ENCODE peak calls at places on chromosomes 4 and X, in four cellular contexts. B, E, L and J are unnamed samples.

GRCh38 chrX:23857935-23858334 is 49.8 kb downstream of the APOO start:
- DNase-seq in E (no peak), L (no peak), B (no peak), J (no peak)

GRCh38 chr4:76526585-76526990 is 91.6 kb downstream of the SHROOM3 start:
- DNase-seq in B (no peak), E (peak), L (no peak), J (no peak)

GRCh38 chr4:184848510-184848909 is 22.7 kb upstream of the ACSL1 start:
- DNase-seq in B (no peak), E (no peak), L (no peak), J (no peak)

GRCh38 chr4:22850055-22850454 is 157.3 kb downstream of the GBA3 start:
- DNase-seq in L (no peak), E (no peak), B (no peak), J (no peak)

GRCh38 chr4:127631420-127631819 is 1.3 kb upstream of the INTU start:
- DNase-seq in B (no peak), L (no peak), E (no peak), J (no peak)

GRCh38 chrX:276588-277171 is 4.5 kb upstream of the PLCXD1 start:
- DNase-seq in E (peak), L (peak), B (no peak), J (no peak)

GRCh38 chr4:79273918-79274317 is 51.9 kb downstream of the NAA11 start:
- DNase-seq in E (no peak), L (no peak), B (no peak), J (no peak)

GRCh38 chrX:9873952-9874351 is 87.7 kb downstream of the SHROOM2 start:
- DNase-seq in B (peak), L (no peak), E (peak), J (no peak)

GRCh38 chrX:136156560-136157117 is 9.3 kb downstream of the FHL1 start:
- DNase-seq in B (no peak), E (no peak), L (no peak), J (no peak)

GRCh38 chrX:9851890-9852289 is 65.7 kb downstream of the SHROOM2 start:
- DNase-seq in B (no peak), E (no peak), L (no peak), J (no peak)

GRCh38 chr4:3520796-3521600 is 11.2 kb downstream of the LRPAP1 start:
- DNase-seq in B (no peak), L (peak), E (no peak), J (no peak)

GRCh38 chr4:124685851-124686250 is 26.7 kb downstream of the ANKRD50 start:
- DNase-seq in L (no peak), B (no peak), E (no peak), J (no peak)

GRCh38 chr4:60682901-60683300 is 517.2 kb upstream of the ADGRL3 start:
- DNase-seq in L (no peak), B (no peak), E (no peak), J (no peak)

GRCh38 chrX:50700921-50701320 is 113.1 kb downstream of the SHROOM4 start:
- DNase-seq in E (no peak), L (no peak), B (no peak), J (no peak)

GRCh38 chr4:103994059-103994458 is 274.3 kb upstream of the TACR3 start:
- DNase-seq in E (no peak), B (no peak), L (no peak), J (no peak)

GRCh38 chr4:141391771-141392170 is 171.1 kb downstream of the ZNF330 start:
- DNase-seq in E (no peak), B (no peak), L (no peak), J (no peak)

GRCh38 chrX:154748712-154749339 is 2.1 kb downstream of the GAB3 start:
- DNase-seq in E (peak), L (no peak), B (no peak), J (no peak)

GRCh38 chr4:41146716-41147506 is 67.4 kb downstream of the APBB2 start:
- DNase-seq in E (no peak), B (no peak), L (no peak), J (no peak)

GRCh38 chr4:20253272-20253798 is 1.6 kb downstream of the SLIT2 start:
- DNase-seq in B (no peak), L (no peak), E (no peak), J (no peak)

GRCh38 chr4:183360161-183360919 is 38.1 kb upstream of the CLDN24 start:
- DNase-seq in B (no peak), E (no peak), L (no peak), J (no peak)

GRCh38 chrX:151726751-151727150 is 7.8 kb upstream of the CNGA2 start:
- DNase-seq in L (peak), E (no peak), B (no peak), J (no peak)

GRCh38 chr4:65007841-65008439 is 598.7 kb upstream of the TECRL start:
- DNase-seq in B (no peak), E (peak), L (no peak), J (no peak)

GRCh38 chr4:40909363-40909876 is 159.7 kb downstream of the NSUN7 start:
- DNase-seq in L (no peak), E (no peak), B (peak), J (no peak)

GRCh38 chrX:38561951-38562719 is 793 bp downstream of the TSPAN7 start:
- DNase-seq in E (peak), B (no peak), L (peak), J (peak)

GRCh38 chrX:112759512-112759911 is 79.8 kb upstream of the LHFPL1 start:
- DNase-seq in E (no peak), B (no peak), L (no peak), J (no peak)

GRCh38 chr4:48025005-48025404 is 8.4 kb downstream of the NIPAL1 start:
- DNase-seq in L (no peak), B (no peak), E (no peak), J (no peak)

GRCh38 chrX:118614150-118614549 is 113.3 kb upstream of the IL13RA1 start:
- DNase-seq in B (no peak), E (no peak), L (no peak), J (no peak)

GRCh38 chr4:113024373-113024772 is 25.1 kb upstream of the ANK2 start:
- DNase-seq in E (no peak), B (no peak), L (no peak), J (no peak)

GRCh38 chr4:129344058-129344457 is 248.1 kb downstream of the C4orf33 start:
- DNase-seq in B (peak), L (no peak), E (peak), J (no peak)

GRCh38 chr4:184612089-184612488 is 37.2 kb downstream of the CASP3 start:
- DNase-seq in E (no peak), L (no peak), B (no peak), J (no peak)

GRCh38 chrX:119758682-119759332 is 419 bp downstream of the SOWAHD start:
- DNase-seq in E (peak), B (no peak), L (peak), J (peak)

GRCh38 chrX:109826954-109827708 is 94.1 kb upstream of the ACSL4 start:
- DNase-seq in E (no peak), B (no peak), L (no peak), J (no peak)
- TF ChIP-seq CTCF in E (no peak), B (no peak), L (no peak), J (no peak)

GRCh38 chr4:151530783-151531182 is 121.8 kb downstream of the FHIP1A start:
- DNase-seq in B (no peak), L (no peak), E (no peak), J (no peak)
- TF ChIP-seq CTCF in B (no peak), L (no peak), E (no peak), J (no peak)

DNA sequence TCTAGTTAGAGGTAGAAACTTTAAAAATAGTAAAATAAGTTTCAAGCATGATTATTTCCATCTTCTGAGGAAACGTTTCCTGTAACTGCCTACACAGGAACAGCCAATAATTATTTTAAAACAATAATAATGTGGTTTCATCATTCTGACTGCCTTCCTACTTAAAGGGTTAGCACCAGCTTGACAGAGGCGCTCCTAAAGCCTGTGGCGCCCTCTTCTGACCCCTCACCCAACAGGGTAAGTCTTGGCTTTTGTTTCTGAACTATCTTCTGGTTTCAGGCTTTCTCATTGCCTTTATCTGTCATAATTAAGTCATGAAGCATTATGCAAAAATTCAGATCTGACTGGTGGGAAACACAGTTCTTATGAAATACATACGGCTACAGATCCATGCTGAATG is 96.7 kb downstream of the ITM2A start:
- DNase-seq in L (no peak), B (peak), E (peak), J (no peak)
- TF ChIP-seq CTCF in L (no peak), B (peak), E (no peak), J (no peak)

GRCh38 chr4:148052448-148052847 is 320.6 kb downstream of the ARHGAP10 start:
- DNase-seq in E (no peak), B (no peak), L (no peak), J (no peak)

GRCh38 chr4:148055844-148056243 is 324.0 kb downstream of the ARHGAP10 start:
- DNase-seq in L (no peak), B (no peak), E (no peak), J (no peak)

GRCh38 chr4:148053298-148054003 is 321.6 kb downstream of the ARHGAP10 start:
- DNase-seq in E (no peak), B (no peak), L (no peak), J (no peak)

GRCh38 chr4:148056879-148057278 is 325.0 kb downstream of the ARHGAP10 start:
- DNase-seq in E (peak), L (no peak), B (peak), J (no peak)

DNA sequence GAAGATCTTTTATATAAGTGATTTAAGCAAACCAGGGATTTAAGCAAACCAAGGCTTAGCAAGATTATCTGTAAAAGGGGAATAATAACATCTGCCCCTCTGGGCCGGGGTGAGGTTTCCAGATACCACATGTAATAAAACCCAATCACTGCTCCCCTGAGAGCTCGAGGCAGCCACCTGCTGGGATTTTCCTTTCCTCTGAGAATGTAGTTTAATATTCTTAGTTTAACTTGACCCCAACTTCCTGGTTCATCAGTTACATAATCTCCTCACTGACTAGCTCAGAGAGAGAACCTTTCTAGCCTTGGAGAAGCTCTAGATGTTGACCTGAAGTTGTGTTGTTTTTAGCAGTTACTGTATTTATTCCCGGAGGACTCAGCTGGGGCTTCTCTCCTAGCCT is 322.4 kb downstream of the ARHGAP10 start:
- DNase-seq in E (no peak), L (no peak), B (no peak), J (no peak)
- TF ChIP-seq CTCF in E (no peak), L (no peak), B (no peak), J (no peak)

GRCh38 chr4:84456157-84456556 is 42.9 kb downstream of the NKX6-1 start:
- DNase-seq in L (no peak), E (no peak), B (no peak), J (no peak)

GRCh38 chr4:84455697-84456096 is 43.4 kb downstream of the NKX6-1 start:
- DNase-seq in B (no peak), L (no peak), E (no peak), J (no peak)

DNA sequence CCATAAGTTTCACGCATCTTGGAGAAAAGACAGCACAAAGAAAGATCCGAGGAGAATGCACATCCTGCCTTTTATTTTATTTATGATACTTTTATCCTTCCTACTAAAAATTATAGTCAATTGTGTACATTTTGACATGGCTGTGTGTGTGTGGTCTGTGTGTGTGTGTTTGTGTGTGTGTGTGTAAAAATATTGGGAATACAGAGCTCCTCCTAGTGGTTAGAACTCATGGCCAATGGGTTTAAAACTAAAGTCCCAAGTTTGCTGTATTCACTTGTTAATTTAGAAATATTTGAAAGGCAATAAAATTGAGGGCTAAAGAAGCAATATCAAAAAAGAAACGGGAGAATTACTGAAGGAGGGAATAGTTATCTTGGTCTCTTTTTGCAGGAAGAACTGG is 47.5 kb downstream of the NKX6-1 start:
- DNase-seq in B (no peak), E (no peak), L (no peak), J (no peak)
- TF ChIP-seq CTCF in B (peak), E (peak), L (no peak), J (no peak)